ENCODE peak calls at places on chromosomes 6 and 20, in six cellular contexts. A is Panc1, N is upper lobe of left lung, Z is SK-N-SH, H is GM23338, O is stomach. J is an unnamed sample. For H3K4me1, the result is how much of the 10 kb centered on the place peaks cover.

GRCh38 chr20:13447385-13448180 is 191.1 kb downstream of the TASP1 start:
- DNase-seq in N (no peak), A (no peak), H (no peak), O (no peak), Z (no peak), J (no peak)

GRCh38 chr6:127606131-127606562 is 29.2 kb downstream of the C6orf58 start:
- DNase-seq in H (peak), A (no peak), Z (peak), N (no peak), O (no peak), J (no peak)

GRCh38 chr6:137709424-137710281 is 157.4 kb upstream of the TNFAIP3 start:
- DNase-seq in O (no peak), H (no peak), Z (no peak), A (no peak), N (no peak), J (no peak)

GRCh38 chr6:106470316-106470715 is 109.8 kb downstream of the CRYBG1 start:
- DNase-seq in H (no peak), Z (no peak), O (no peak), A (no peak), N (no peak), J (no peak)

GRCh38 chr20:34755367-34755766 is 51.2 kb downstream of the TP53INP2 start:
- DNase-seq in H (no peak), Z (no peak), A (no peak), N (no peak), O (no peak), J (no peak)

GRCh38 chr6:19795211-19795610 is 42.0 kb upstream of the ID4 start:
- DNase-seq in N (no peak), O (no peak), A (no peak), Z (no peak), H (no peak), J (no peak)

GRCh38 chr6:156988276-156989158 is 211.3 kb downstream of the ARID1B start:
- DNase-seq in N (no peak), A (no peak), O (no peak), Z (peak), H (peak), J (no peak)

GRCh38 chr20:49685161-49685601 is 28.5 kb downstream of the B4GALT5 start:
- DNase-seq in Z (no peak), A (no peak), H (no peak), N (no peak), O (no peak), J (no peak)

GRCh38 chr6:169865346-169866139 is 114.1 kb downstream of the ERMARD start:
- DNase-seq in Z (no peak), N (peak), H (no peak), O (peak), A (no peak), J (no peak)

GRCh38 chr6:33721529-33721928 is 10.0 kb upstream of the UQCC2 start:
- DNase-seq in O (no peak), Z (no peak), N (no peak), A (no peak), H (no peak), J (no peak)

GRCh38 chr20:40749985-40750506 is 61.0 kb upstream of the MAFB start:
- DNase-seq in O (no peak), A (no peak), Z (no peak), H (no peak), N (no peak), J (no peak)

GRCh38 chr6:145903356-145904102 is 60.6 kb downstream of the SHPRH start:
- DNase-seq in N (no peak), O (no peak), H (no peak), Z (no peak), A (no peak), J (no peak)

GRCh38 chr6:142819603-142820335 is 125.2 kb downstream of the HIVEP2 start:
- DNase-seq in N (no peak), Z (no peak), O (no peak), H (no peak), A (no peak), J (no peak)

GRCh38 chr6:33963351-33963750 is 159.5 kb upstream of the MLN start:
- DNase-seq in O (no peak), N (no peak), Z (no peak), H (no peak), A (no peak), J (no peak)

GRCh38 chr6:94733066-94733465 is 844.3 kb upstream of the MANEA start:
- DNase-seq in H (peak), N (no peak), A (no peak), O (no peak), Z (no peak), J (no peak)

GRCh38 chr6:148747493-148748160 is 797 bp downstream of the UST start:
- DNase-seq in O (peak), A (no peak), Z (peak), N (peak), H (peak), J (peak)

GRCh38 chr6:16851044-16851540 is 89.8 kb upstream of the ATXN1 start:
- DNase-seq in H (no peak), N (no peak), O (no peak), A (no peak), Z (no peak), J (no peak)

GRCh38 chr20:60970601-60971000 is 281.5 kb upstream of the CDH4 start:
- DNase-seq in O (no peak), A (no peak), Z (no peak), N (no peak), H (no peak), J (no peak)

GRCh38 chr20:50391444-50392137 is 118.6 kb upstream of the PTPN1 start:
- DNase-seq in O (no peak), Z (no peak), A (no peak), H (no peak), N (no peak), J (no peak)

GRCh38 chr6:165091121-165091785 is 218.2 kb downstream of the C6orf118 start:
- DNase-seq in Z (no peak), A (no peak), O (no peak), N (no peak), H (no peak), J (no peak)

GRCh38 chr6:110390404-110390803 is 25.0 kb downstream of the DDO start:
- DNase-seq in A (no peak), Z (no peak), O (no peak), N (no peak), H (no peak), J (no peak)

GRCh38 chr6:121660277-121660676 is 224.8 kb downstream of the GJA1 start:
- DNase-seq in H (no peak), A (no peak), Z (no peak), O (no peak), N (no peak), J (no peak)

GRCh38 chr6:35594503-35595186 is 81.9 kb upstream of the TULP1 start:
- DNase-seq in N (no peak), Z (no peak), O (no peak), H (no peak), A (no peak), J (no peak)

GRCh38 chr6:161444464-161444863 is 170.6 kb upstream of the AGPAT4 start:
- DNase-seq in A (no peak), N (no peak), Z (no peak), O (no peak), H (peak), J (no peak)

GRCh38 chr20:57223648-57224489 is 42.6 kb downstream of the BMP7 start:
- DNase-seq in H (no peak), Z (no peak), A (no peak), O (no peak), N (peak), J (no peak)

GRCh38 chr6:35486005-35486925 is 10.6 kb downstream of the TEAD3 start:
- DNase-seq in H (peak), A (no peak), O (peak), N (peak), Z (peak), J (peak)

GRCh38 chr6:26520840-26521484 is 17.2 kb upstream of the HMGN4 start:
- DNase-seq in O (peak), A (peak), Z (peak), N (peak), H (peak), J (peak)

GRCh38 chr6:26494117-26494516 is 6.0 kb upstream of the BTN1A1 start:
- DNase-seq in Z (no peak), A (no peak), N (no peak), O (no peak), H (no peak), J (no peak)

GRCh38 chr6:123027392-123027791 is 31.4 kb downstream of the CLVS2 start:
- DNase-seq in O (no peak), Z (no peak), H (no peak), N (no peak), A (no peak), J (no peak)

GRCh38 chr6:128244751-128245405 is 275.5 kb downstream of the PTPRK start:
- DNase-seq in N (no peak), H (no peak), Z (no peak), A (no peak), O (no peak), J (no peak)

GRCh38 chr6:132122176-132122575 is 171.0 kb upstream of the CCN2 start:
- DNase-seq in Z (no peak), H (no peak), O (no peak), N (no peak), A (no peak), J (no peak)

GRCh38 chr20:41275181-41275793 is 42.2 kb downstream of the ZHX3 start:
- DNase-seq in O (peak), A (no peak), Z (no peak), N (no peak), H (no peak), J (no peak)

GRCh38 chr6:33081098-33081824 is 5.5 kb downstream of the HLA-DPB1 start:
- DNase-seq in Z (no peak), H (peak), O (no peak), N (no peak), A (no peak), J (no peak)

GRCh38 chr6:136471372-136471771 is 78.8 kb downstream of the MAP7 start:
- DNase-seq in Z (no peak), N (no peak), H (peak), O (no peak), A (no peak), J (no peak)

GRCh38 chr20:34643919-34644318 is 33.0 kb downstream of the PIGU start:
- DNase-seq in Z (no peak), N (no peak), O (no peak), A (no peak), H (no peak), J (no peak)

DNA sequence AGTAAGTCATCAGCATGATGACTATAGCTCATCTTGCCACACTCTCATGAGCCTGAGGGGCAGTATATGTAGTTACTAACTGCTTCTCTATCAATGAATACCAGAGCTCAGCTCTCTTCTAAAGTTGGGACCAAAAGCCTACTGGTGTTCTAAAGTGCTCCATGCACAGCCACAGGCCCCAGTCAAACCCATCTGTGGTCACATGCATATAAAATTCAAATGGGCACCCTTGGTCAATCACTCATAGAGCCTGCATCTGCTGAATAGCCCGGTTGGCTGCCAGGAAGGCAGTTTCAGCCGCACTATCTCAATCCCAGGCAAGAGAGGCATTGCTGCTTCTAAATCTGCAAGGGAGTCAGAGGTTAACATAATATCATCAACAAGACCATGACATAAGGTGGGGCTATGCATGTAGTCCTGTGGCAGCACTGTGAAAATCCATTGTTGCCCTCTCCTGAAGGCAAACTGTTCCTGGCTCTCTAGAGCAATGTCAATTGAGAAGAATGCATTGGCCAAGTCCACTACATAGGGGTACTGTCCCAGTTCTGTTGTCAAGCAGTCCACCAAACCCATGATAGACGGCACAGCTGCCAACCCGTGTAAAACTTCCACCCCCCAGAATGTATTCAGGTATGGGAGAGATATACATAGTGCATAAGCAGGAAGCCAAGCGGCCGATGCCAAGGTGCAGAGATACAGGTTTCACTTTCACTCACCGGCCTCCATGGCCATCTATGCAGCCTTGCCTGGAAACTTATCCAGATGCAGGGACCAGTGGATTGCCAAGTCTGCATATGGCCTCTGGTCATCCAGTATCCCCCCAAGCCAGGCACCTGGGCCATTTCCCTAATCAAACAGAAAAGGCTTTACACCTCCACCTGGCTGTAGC is 76.2 kb downstream of the ALDH8A1 start:
- DNase-seq in Z (no peak), O (peak), N (no peak), H (no peak), A (no peak), J (no peak)
- H3K4me3 ChIP-seq in Z (no peak), O (no peak), N (no peak), H (no peak), A (no peak), J (no peak)

DNA sequence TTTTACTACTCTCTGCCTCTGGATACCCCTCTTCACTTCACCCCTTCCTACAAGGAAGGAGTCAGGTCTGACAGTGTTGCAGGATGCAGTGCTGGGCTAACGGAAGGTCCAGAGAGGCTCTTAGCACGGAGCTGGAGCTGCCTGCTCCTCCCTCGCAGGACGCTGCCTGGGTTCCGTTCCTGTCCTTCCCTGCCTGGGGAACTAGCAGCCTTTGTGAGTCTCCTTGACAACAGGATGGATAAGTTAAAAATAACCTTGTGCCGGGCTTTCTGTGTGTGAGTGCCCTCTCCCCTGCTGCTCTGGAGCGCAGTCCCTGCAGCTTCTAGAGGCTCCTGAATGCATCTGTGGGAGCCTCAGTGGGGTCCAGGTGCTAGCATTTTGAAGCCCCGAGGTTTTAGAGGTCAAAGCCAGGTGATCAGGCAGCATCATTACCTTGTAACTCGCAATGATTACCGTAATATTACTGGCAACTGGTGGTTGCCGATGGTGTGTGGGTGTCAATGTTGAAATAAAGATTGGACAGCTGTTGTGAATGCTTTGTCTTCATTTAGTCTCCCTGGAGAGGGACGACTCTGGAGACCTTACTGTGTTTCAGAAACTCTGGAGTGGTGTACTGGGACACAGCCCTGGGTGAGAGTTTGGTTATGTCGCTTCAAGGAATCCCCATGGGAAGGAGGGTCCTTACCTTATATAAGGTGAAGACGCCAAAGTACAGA is 44.4 kb downstream of the CDS2 start:
- DNase-seq in N (peak), O (no peak), Z (no peak), H (peak), A (no peak), J (no peak)
- H3K4me1 ChIP-seq in N (half or more), O (half or more), Z (under half), H (under half), A (under half), J (under half)

DNA sequence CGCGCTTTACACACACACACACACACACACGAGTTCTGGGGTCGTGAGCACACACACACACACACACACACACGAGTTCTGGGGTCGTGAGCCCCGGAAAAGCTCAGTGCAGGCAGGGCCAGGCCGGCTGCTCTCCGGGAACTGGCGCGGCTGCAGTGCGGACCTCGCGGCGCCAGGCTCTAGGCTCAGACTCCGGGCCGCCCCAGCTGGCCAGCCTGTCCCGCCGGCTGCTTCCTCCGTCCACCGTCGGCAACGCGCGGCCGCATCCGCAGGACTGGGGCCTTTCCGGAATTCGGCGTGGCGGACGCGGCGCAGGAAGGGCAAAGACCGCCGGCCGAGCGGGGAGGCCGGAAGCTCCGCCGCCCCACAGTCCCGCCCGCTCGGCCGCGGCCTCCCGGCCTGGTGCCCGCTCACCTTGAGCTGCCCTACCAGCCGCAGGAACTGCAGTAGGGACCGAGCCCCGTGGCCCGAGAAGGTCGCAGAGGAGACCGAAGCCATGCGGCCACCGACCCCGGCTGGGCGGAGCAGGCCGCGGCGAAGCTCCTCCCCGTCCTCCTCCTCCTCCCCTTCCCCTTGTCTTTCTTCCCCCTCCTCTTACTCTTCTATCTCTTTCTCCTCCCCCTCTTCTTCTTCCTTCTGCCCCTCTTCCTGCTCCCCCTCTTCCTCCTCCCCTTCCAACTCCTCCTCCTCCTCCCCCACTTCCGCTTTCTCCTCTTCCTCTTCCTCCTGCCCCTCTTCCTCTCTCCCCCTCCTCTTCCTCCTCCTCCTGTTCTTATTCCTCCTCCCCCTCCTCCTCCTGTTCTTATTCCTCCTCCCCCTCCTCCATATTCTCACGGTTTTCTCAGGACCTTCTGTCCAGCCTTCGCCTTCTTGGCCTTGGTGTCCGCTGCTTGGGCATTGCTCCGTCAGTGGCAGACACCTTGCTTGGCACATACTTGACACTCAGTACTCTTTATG is at the start of gene HDDC2:
- DNase-seq in H (peak), Z (peak), O (peak), A (no peak), N (peak), J (peak)
- TF ChIP-seq POLR2AphosphoS5 in H (peak), Z (peak), O (no peak), A (peak), N (peak), J (peak)

DNA sequence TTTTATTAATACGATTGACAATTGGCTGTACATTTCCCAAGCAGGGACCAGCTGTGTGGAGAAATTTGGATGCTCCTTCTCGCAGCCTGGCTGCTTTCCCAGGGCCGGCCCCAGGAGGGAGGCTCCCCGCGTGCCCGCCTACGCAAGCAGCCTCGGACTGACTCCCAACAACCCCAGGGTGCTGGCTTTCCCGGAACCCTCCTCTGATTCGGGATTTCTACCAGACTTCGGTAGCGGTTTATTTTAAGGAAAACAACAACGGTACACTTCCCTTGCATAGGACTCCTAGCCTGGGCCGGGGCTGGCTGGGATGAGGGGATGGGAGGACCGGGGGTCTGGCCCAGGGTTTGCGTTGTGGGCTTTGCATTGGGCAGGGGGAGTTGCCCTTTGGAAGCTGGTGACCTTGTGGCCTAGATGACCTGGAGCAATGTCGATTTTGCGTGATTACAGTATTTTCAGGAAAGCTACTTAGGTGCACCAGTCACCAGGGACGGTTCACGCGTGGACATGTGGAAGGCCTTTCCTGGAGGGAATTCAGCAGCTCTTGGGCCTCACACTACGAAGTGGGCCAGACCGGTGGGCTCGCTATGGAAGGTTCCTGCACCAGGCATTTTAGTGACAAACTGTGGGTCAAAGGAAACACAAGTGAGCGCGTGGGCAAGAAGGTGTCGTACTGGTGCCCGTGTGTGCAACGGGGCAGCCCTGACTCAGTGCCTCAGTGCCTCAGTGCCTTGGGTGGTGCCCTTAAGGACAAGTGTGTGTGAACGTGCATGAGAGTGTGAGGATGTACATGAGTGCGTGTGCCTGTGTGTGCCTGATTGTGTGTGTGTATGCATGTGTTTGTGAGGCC is 20.7 kb upstream of the PHACTR3 start:
- DNase-seq in O (peak), Z (no peak), A (no peak), H (no peak), N (peak), J (no peak)
- H3K4me3 ChIP-seq in O (no peak), Z (no peak), A (no peak), H (no peak), N (no peak), J (no peak)

GRCh38 chr6:3071568-3071967 is 3.3 kb downstream of the RIPK1 start:
- DNase-seq in N (no peak), A (no peak), O (no peak), H (no peak), Z (no peak), J (no peak)
- H3K4me1 ChIP-seq in N (under half), A (under half), O (half or more), H (under half), Z (under half), J (under half)